ENCODE peak calls at places on chromosome 1, in eight cellular contexts. E, B, M, J, L, R, A and O are unnamed samples.

GRCh38 chr1:219544163-219544846 is 68.6 kb downstream of the ZC3H11B start:
- DNase-seq in E (no peak), B (no peak), M (no peak), J (no peak), L (no peak), R (no peak), A (peak), O (no peak)

GRCh38 chr1:2180297-2181245 is 14.0 kb downstream of the FAAP20 start:
- DNase-seq in E (no peak), B (no peak), M (no peak), J (peak), L (no peak), R (no peak), A (no peak), O (no peak)

GRCh38 chr1:9231648-9232332 is 2.8 kb upstream of the H6PD start:
- DNase-seq in E (no peak), B (no peak), M (no peak), J (peak), L (no peak), R (no peak), A (no peak), O (no peak)

GRCh38 chr1:29687601-29688244 is 451.4 kb downstream of the PTPRU start:
- DNase-seq in E (no peak), B (no peak), M (no peak), J (no peak), L (no peak), R (no peak), A (no peak), O (no peak)

GRCh38 chr1:193539731-193540459 is 353.5 kb upstream of the B3GALT2 start:
- DNase-seq in E (no peak), B (no peak), M (peak), J (no peak), L (no peak), R (peak), A (no peak), O (no peak)

GRCh38 chr1:15110128-15110866 is 43.2 kb upstream of the TMEM51 start:
- DNase-seq in E (no peak), B (no peak), M (no peak), J (peak), L (no peak), R (no peak), A (no peak), O (no peak)

GRCh38 chr1:44802306-44803061 is 2.3 kb downstream of the PLK3 start:
- DNase-seq in E (no peak), B (no peak), M (no peak), J (no peak), L (no peak), R (no peak), A (no peak), O (no peak)

GRCh38 chr1:46616277-46617107 is at the start of gene MOB3C:
- DNase-seq in E (no peak), B (peak), M (peak), J (peak), L (peak), R (peak), A (no peak), O (peak)

GRCh38 chr1:57270926-57271698 is 152.7 kb downstream of the DAB1 start:
- DNase-seq in E (no peak), B (no peak), M (no peak), J (no peak), L (no peak), R (no peak), A (no peak), O (no peak)

GRCh38 chr1:163205513-163205912 is 2.8 kb upstream of the RGS5 start:
- DNase-seq in E (no peak), B (no peak), M (no peak), J (no peak), L (no peak), R (no peak), A (no peak), O (no peak)

GRCh38 chr1:56439610-56440264 is 139.6 kb downstream of the PLPP3 start:
- DNase-seq in E (no peak), B (no peak), M (no peak), J (no peak), L (no peak), R (no peak), A (no peak), O (no peak)

GRCh38 chr1:2985121-2985561 is 36.1 kb upstream of the ACTRT2 start:
- DNase-seq in E (no peak), B (no peak), M (no peak), J (no peak), L (no peak), R (no peak), A (no peak), O (no peak)

GRCh38 chr1:222167111-222167510 is 380.8 kb downstream of the HHIPL2 start:
- DNase-seq in E (peak), B (peak), M (peak), J (peak), L (peak), R (peak), A (peak), O (no peak)

GRCh38 chr1:12544357-12544756 is 73.7 kb downstream of the DHRS3 start:
- DNase-seq in E (no peak), B (no peak), M (no peak), J (no peak), L (no peak), R (no peak), A (no peak), O (no peak)

GRCh38 chr1:234132799-234133198 is 228.3 kb downstream of the SLC35F3 start:
- DNase-seq in E (no peak), B (no peak), M (no peak), J (peak), L (no peak), R (no peak), A (no peak), O (no peak)

GRCh38 chr1:62066713-62067112 is 127.9 kb upstream of the L1TD1 start:
- DNase-seq in E (no peak), B (no peak), M (no peak), J (no peak), L (no peak), R (no peak), A (no peak), O (no peak)

GRCh38 chr1:27726173-27726793 is 522 bp downstream of the FAM76A start:
- DNase-seq in E (no peak), B (peak), M (peak), J (peak), L (peak), R (peak), A (peak), O (peak)

GRCh38 chr1:57489342-57490036 is 65.6 kb upstream of the DAB1 start:
- DNase-seq in E (no peak), B (no peak), M (no peak), J (peak), L (no peak), R (no peak), A (no peak), O (no peak)

GRCh38 chr1:203420220-203420705 is 55.3 kb upstream of the PRELP start:
- DNase-seq in E (no peak), B (no peak), M (no peak), J (no peak), L (no peak), R (no peak), A (no peak), O (no peak)

GRCh38 chr1:38075191-38075590 is 28.6 kb upstream of the POU3F1 start:
- DNase-seq in E (no peak), B (no peak), M (no peak), J (no peak), L (no peak), R (no peak), A (no peak), O (no peak)

GRCh38 chr1:63705058-63705457 is 68.8 kb upstream of the ROR1 start:
- DNase-seq in E (no peak), B (no peak), M (no peak), J (peak), L (no peak), R (peak), A (no peak), O (no peak)

GRCh38 chr1:3464649-3465025 is 10.2 kb downstream of the ARHGEF16 start:
- DNase-seq in E (no peak), B (no peak), M (no peak), J (no peak), L (no peak), R (no peak), A (no peak), O (no peak)

GRCh38 chr1:22053018-22053860 is 730 bp downstream of the CDC42 start:
- DNase-seq in E (peak), B (peak), M (peak), J (peak), L (peak), R (peak), A (peak), O (peak)

GRCh38 chr1:238302646-238303045 is 411.9 kb upstream of the ZP4 start:
- DNase-seq in E (no peak), B (no peak), M (no peak), J (no peak), L (no peak), R (no peak), A (no peak), O (no peak)

GRCh38 chr1:227940791-227941241 is 6.9 kb downstream of the WNT9A start:
- DNase-seq in E (no peak), B (no peak), M (no peak), J (no peak), L (no peak), R (no peak), A (no peak), O (no peak)

GRCh38 chr1:204511366-204511765 is 4.8 kb upstream of the MDM4 start:
- DNase-seq in E (no peak), B (no peak), M (no peak), J (no peak), L (no peak), R (no peak), A (no peak), O (peak)